ENCODE peak calls at places on chromosomes 12 and 14, in five cellular contexts. One of them, this sample, is unnamed.

GRCh38 chr12:129215436-129216025 is 362.3 kb downstream of the GLT1D1 start:
- DNase-seq in HCT116: no peak
- DNase-seq in NCI-H1092: no peak
- DNase-seq in activated CD8-positive, alpha-beta memory T cell treated with anti-CD3 and anti-CD28 coated beads, Interleukin-2, amount 50 U/mL, for 48 hours: no peak
- DNase-seq in GM10248: no peak
- DNase-seq in this sample: no peak

GRCh38 chr14:58875613-58876012 is 237.9 kb downstream of the DACT1 start:
- DNase-seq in GM10248: no peak
- DNase-seq in NCI-H1092: no peak
- DNase-seq in HCT116: no peak
- DNase-seq in activated CD8-positive, alpha-beta memory T cell treated with anti-CD3 and anti-CD28 coated beads, Interleukin-2, amount 50 U/mL, for 48 hours: no peak
- DNase-seq in this sample: no peak

GRCh38 chr12:44709166-44709565 is 166.9 kb downstream of the NELL2 start:
- DNase-seq in GM10248: no peak
- DNase-seq in activated CD8-positive, alpha-beta memory T cell treated with anti-CD3 and anti-CD28 coated beads, Interleukin-2, amount 50 U/mL, for 48 hours: no peak
- DNase-seq in NCI-H1092: no peak
- DNase-seq in HCT116: no peak
- DNase-seq in this sample: no peak

GRCh38 chr14:53011053-53011462 is 60.2 kb upstream of the FERMT2 start:
- DNase-seq in activated CD8-positive, alpha-beta memory T cell treated with anti-CD3 and anti-CD28 coated beads, Interleukin-2, amount 50 U/mL, for 48 hours: no peak
- DNase-seq in NCI-H1092: no peak
- DNase-seq in HCT116: peak
- DNase-seq in GM10248: no peak
- DNase-seq in this sample: no peak

GRCh38 chr12:122842505-122843405 is 7.5 kb downstream of the HIP1R start:
- DNase-seq in HCT116: no peak
- DNase-seq in activated CD8-positive, alpha-beta memory T cell treated with anti-CD3 and anti-CD28 coated beads, Interleukin-2, amount 50 U/mL, for 48 hours: no peak
- DNase-seq in GM10248: no peak
- DNase-seq in NCI-H1092: no peak
- DNase-seq in this sample: no peak

GRCh38 chr12:88870000-88870737 is 289.9 kb upstream of the KITLG start:
- DNase-seq in NCI-H1092: no peak
- DNase-seq in HCT116: no peak
- DNase-seq in activated CD8-positive, alpha-beta memory T cell treated with anti-CD3 and anti-CD28 coated beads, Interleukin-2, amount 50 U/mL, for 48 hours: no peak
- DNase-seq in GM10248: no peak
- DNase-seq in this sample: no peak

GRCh38 chr12:57240926-57241555 is 9.9 kb downstream of the STAC3 start:
- DNase-seq in HCT116: no peak
- DNase-seq in NCI-H1092: no peak
- DNase-seq in GM10248: no peak
- DNase-seq in activated CD8-positive, alpha-beta memory T cell treated with anti-CD3 and anti-CD28 coated beads, Interleukin-2, amount 50 U/mL, for 48 hours: peak
- DNase-seq in this sample: peak

GRCh38 chr12:2959194-2959507 is at the start of gene TEAD4:
- DNase-seq in HCT116: peak
- DNase-seq in GM10248: peak
- DNase-seq in activated CD8-positive, alpha-beta memory T cell treated with anti-CD3 and anti-CD28 coated beads, Interleukin-2, amount 50 U/mL, for 48 hours: peak
- DNase-seq in NCI-H1092: no peak
- DNase-seq in this sample: peak

GRCh38 chr12:88638956-88639355 is 58.7 kb upstream of the KITLG start:
- DNase-seq in NCI-H1092: no peak
- DNase-seq in HCT116: no peak
- DNase-seq in activated CD8-positive, alpha-beta memory T cell treated with anti-CD3 and anti-CD28 coated beads, Interleukin-2, amount 50 U/mL, for 48 hours: no peak
- DNase-seq in GM10248: no peak
- DNase-seq in this sample: no peak

GRCh38 chr12:70576341-70577282 is 60.6 kb downstream of the PTPRB start:
- DNase-seq in HCT116: peak
- DNase-seq in activated CD8-positive, alpha-beta memory T cell treated with anti-CD3 and anti-CD28 coated beads, Interleukin-2, amount 50 U/mL, for 48 hours: no peak
- DNase-seq in NCI-H1092: peak
- DNase-seq in GM10248: peak
- DNase-seq in this sample: peak

GRCh38 chr12:80186727-80187217 is 87.4 kb downstream of the OTOGL start:
- DNase-seq in GM10248: peak
- DNase-seq in activated CD8-positive, alpha-beta memory T cell treated with anti-CD3 and anti-CD28 coated beads, Interleukin-2, amount 50 U/mL, for 48 hours: no peak
- DNase-seq in NCI-H1092: peak
- DNase-seq in HCT116: peak
- DNase-seq in this sample: peak

GRCh38 chr12:5514016-5514415 is 82.1 kb downstream of the NTF3 start:
- DNase-seq in HCT116: no peak
- DNase-seq in GM10248: no peak
- DNase-seq in activated CD8-positive, alpha-beta memory T cell treated with anti-CD3 and anti-CD28 coated beads, Interleukin-2, amount 50 U/mL, for 48 hours: peak
- DNase-seq in NCI-H1092: no peak
- DNase-seq in this sample: no peak

GRCh38 chr12:20044836-20045235 is 323.5 kb upstream of the PDE3A start:
- DNase-seq in HCT116: no peak
- DNase-seq in GM10248: no peak
- DNase-seq in activated CD8-positive, alpha-beta memory T cell treated with anti-CD3 and anti-CD28 coated beads, Interleukin-2, amount 50 U/mL, for 48 hours: no peak
- DNase-seq in NCI-H1092: no peak
- DNase-seq in this sample: no peak

GRCh38 chr12:65123435-65124063 is 2.4 kb upstream of the WIF1 start:
- DNase-seq in NCI-H1092: no peak
- DNase-seq in activated CD8-positive, alpha-beta memory T cell treated with anti-CD3 and anti-CD28 coated beads, Interleukin-2, amount 50 U/mL, for 48 hours: no peak
- DNase-seq in HCT116: no peak
- DNase-seq in GM10248: peak
- DNase-seq in this sample: peak

GRCh38 chr12:642633-643477 is 20.4 kb downstream of the NINJ2 start:
- DNase-seq in NCI-H1092: peak
- DNase-seq in GM10248: peak
- DNase-seq in activated CD8-positive, alpha-beta memory T cell treated with anti-CD3 and anti-CD28 coated beads, Interleukin-2, amount 50 U/mL, for 48 hours: peak
- DNase-seq in HCT116: no peak
- DNase-seq in this sample: peak

GRCh38 chr12:32755051-32755653 is 545 bp downstream of the YARS2 start:
- DNase-seq in GM10248: peak
- DNase-seq in HCT116: peak
- DNase-seq in NCI-H1092: peak
- DNase-seq in activated CD8-positive, alpha-beta memory T cell treated with anti-CD3 and anti-CD28 coated beads, Interleukin-2, amount 50 U/mL, for 48 hours: peak
- DNase-seq in this sample: peak

GRCh38 chr12:49088190-49088931 is 6.2 kb downstream of the DHH start:
- DNase-seq in activated CD8-positive, alpha-beta memory T cell treated with anti-CD3 and anti-CD28 coated beads, Interleukin-2, amount 50 U/mL, for 48 hours: peak
- DNase-seq in HCT116: peak
- DNase-seq in NCI-H1092: peak
- DNase-seq in GM10248: peak
- DNase-seq in this sample: peak

GRCh38 chr14:33564774-33565630 is 385.9 kb downstream of the EGLN3 start:
- DNase-seq in NCI-H1092: peak
- DNase-seq in GM10248: peak
- DNase-seq in activated CD8-positive, alpha-beta memory T cell treated with anti-CD3 and anti-CD28 coated beads, Interleukin-2, amount 50 U/mL, for 48 hours: no peak
- DNase-seq in HCT116: no peak
- DNase-seq in this sample: peak

GRCh38 chr12:44525806-44526654 is 350.1 kb downstream of the NELL2 start:
- DNase-seq in GM10248: no peak
- DNase-seq in HCT116: no peak
- DNase-seq in activated CD8-positive, alpha-beta memory T cell treated with anti-CD3 and anti-CD28 coated beads, Interleukin-2, amount 50 U/mL, for 48 hours: no peak
- DNase-seq in NCI-H1092: no peak
- DNase-seq in this sample: no peak

GRCh38 chr12:121611306-121611705 is 15.0 kb upstream of the ORAI1 start:
- DNase-seq in GM10248: no peak
- DNase-seq in activated CD8-positive, alpha-beta memory T cell treated with anti-CD3 and anti-CD28 coated beads, Interleukin-2, amount 50 U/mL, for 48 hours: peak
- DNase-seq in NCI-H1092: no peak
- DNase-seq in HCT116: no peak
- DNase-seq in this sample: no peak

GRCh38 chr12:75478395-75478794 is 2.2 kb upstream of the GLIPR1 start:
- DNase-seq in HCT116: no peak
- DNase-seq in NCI-H1092: no peak
- DNase-seq in activated CD8-positive, alpha-beta memory T cell treated with anti-CD3 and anti-CD28 coated beads, Interleukin-2, amount 50 U/mL, for 48 hours: no peak
- DNase-seq in GM10248: no peak
- DNase-seq in this sample: peak

GRCh38 chr12:120836119-120836684 is 68.0 kb downstream of the SPPL3 start:
- DNase-seq in activated CD8-positive, alpha-beta memory T cell treated with anti-CD3 and anti-CD28 coated beads, Interleukin-2, amount 50 U/mL, for 48 hours: no peak
- DNase-seq in GM10248: no peak
- DNase-seq in NCI-H1092: no peak
- DNase-seq in HCT116: no peak
- DNase-seq in this sample: no peak

GRCh38 chr12:29317556-29318363 is 63.2 kb downstream of the ERGIC2 start:
- DNase-seq in NCI-H1092: peak
- DNase-seq in activated CD8-positive, alpha-beta memory T cell treated with anti-CD3 and anti-CD28 coated beads, Interleukin-2, amount 50 U/mL, for 48 hours: no peak
- DNase-seq in GM10248: peak
- DNase-seq in HCT116: peak
- DNase-seq in this sample: peak

GRCh38 chr14:69529563-69529962 is 45.0 kb downstream of the PLEKHD1 start:
- DNase-seq in GM10248: no peak
- DNase-seq in NCI-H1092: no peak
- DNase-seq in activated CD8-positive, alpha-beta memory T cell treated with anti-CD3 and anti-CD28 coated beads, Interleukin-2, amount 50 U/mL, for 48 hours: no peak
- DNase-seq in HCT116: no peak
- DNase-seq in this sample: no peak

GRCh38 chr12:94722664-94723063 is 72.3 kb upstream of the TMCC3 start:
- DNase-seq in activated CD8-positive, alpha-beta memory T cell treated with anti-CD3 and anti-CD28 coated beads, Interleukin-2, amount 50 U/mL, for 48 hours: no peak
- DNase-seq in GM10248: no peak
- DNase-seq in HCT116: no peak
- DNase-seq in NCI-H1092: no peak
- DNase-seq in this sample: no peak

GRCh38 chr12:92070864-92071445 is 74.7 kb downstream of the BTG1 start:
- DNase-seq in NCI-H1092: no peak
- DNase-seq in GM10248: no peak
- DNase-seq in HCT116: no peak
- DNase-seq in activated CD8-positive, alpha-beta memory T cell treated with anti-CD3 and anti-CD28 coated beads, Interleukin-2, amount 50 U/mL, for 48 hours: no peak
- DNase-seq in this sample: no peak

GRCh38 chr14:37598085-37598972 is 2.9 kb downstream of the TTC6 start:
- DNase-seq in HCT116: no peak
- DNase-seq in NCI-H1092: peak
- DNase-seq in GM10248: no peak
- DNase-seq in activated CD8-positive, alpha-beta memory T cell treated with anti-CD3 and anti-CD28 coated beads, Interleukin-2, amount 50 U/mL, for 48 hours: no peak
- DNase-seq in this sample: peak

GRCh38 chr12:110075880-110076279 is 27.6 kb upstream of the C12orf76 start:
- DNase-seq in NCI-H1092: no peak
- DNase-seq in GM10248: no peak
- DNase-seq in activated CD8-positive, alpha-beta memory T cell treated with anti-CD3 and anti-CD28 coated beads, Interleukin-2, amount 50 U/mL, for 48 hours: no peak
- DNase-seq in HCT116: no peak
- DNase-seq in this sample: no peak

GRCh38 chr14:68976160-68977067 is 2.7 kb downstream of the ACTN1 start:
- DNase-seq in activated CD8-positive, alpha-beta memory T cell treated with anti-CD3 and anti-CD28 coated beads, Interleukin-2, amount 50 U/mL, for 48 hours: no peak
- DNase-seq in NCI-H1092: no peak
- DNase-seq in GM10248: no peak
- DNase-seq in HCT116: no peak
- DNase-seq in this sample: no peak

GRCh38 chr12:68334136-68334535 is 2.0 kb upstream of the MDM1 start:
- DNase-seq in HCT116: no peak
- DNase-seq in activated CD8-positive, alpha-beta memory T cell treated with anti-CD3 and anti-CD28 coated beads, Interleukin-2, amount 50 U/mL, for 48 hours: peak
- DNase-seq in NCI-H1092: peak
- DNase-seq in GM10248: peak
- DNase-seq in this sample: peak

GRCh38 chr12:52147367-52147972 is 44.3 kb downstream of the KRT80 start:
- DNase-seq in GM10248: no peak
- DNase-seq in activated CD8-positive, alpha-beta memory T cell treated with anti-CD3 and anti-CD28 coated beads, Interleukin-2, amount 50 U/mL, for 48 hours: no peak
- DNase-seq in HCT116: peak
- DNase-seq in NCI-H1092: no peak
- DNase-seq in this sample: no peak

GRCh38 chr12:3933074-3933818 is 60.0 kb upstream of the PARP11 start:
- DNase-seq in GM10248: no peak
- DNase-seq in HCT116: no peak
- DNase-seq in activated CD8-positive, alpha-beta memory T cell treated with anti-CD3 and anti-CD28 coated beads, Interleukin-2, amount 50 U/mL, for 48 hours: no peak
- DNase-seq in NCI-H1092: no peak
- DNase-seq in this sample: no peak

GRCh38 chr12:88093573-88093972 is 48.3 kb downstream of the CEP290 start:
- DNase-seq in NCI-H1092: no peak
- DNase-seq in activated CD8-positive, alpha-beta memory T cell treated with anti-CD3 and anti-CD28 coated beads, Interleukin-2, amount 50 U/mL, for 48 hours: no peak
- DNase-seq in HCT116: no peak
- DNase-seq in GM10248: no peak
- DNase-seq in this sample: no peak

GRCh38 chr12:92175961-92176360 is 30.3 kb upstream of the BTG1 start:
- DNase-seq in GM10248: no peak
- DNase-seq in HCT116: no peak
- DNase-seq in NCI-H1092: no peak
- DNase-seq in activated CD8-positive, alpha-beta memory T cell treated with anti-CD3 and anti-CD28 coated beads, Interleukin-2, amount 50 U/mL, for 48 hours: no peak
- DNase-seq in this sample: no peak

GRCh38 chr12:49368240-49368600 is 958 bp downstream of the SPATS2 start:
- DNase-seq in HCT116: no peak
- DNase-seq in NCI-H1092: no peak
- DNase-seq in activated CD8-positive, alpha-beta memory T cell treated with anti-CD3 and anti-CD28 coated beads, Interleukin-2, amount 50 U/mL, for 48 hours: no peak
- DNase-seq in GM10248: no peak
- DNase-seq in this sample: peak

GRCh38 chr12:52190860-52191729 is 719 bp downstream of the KRT80 start:
- DNase-seq in GM10248: no peak
- DNase-seq in activated CD8-positive, alpha-beta memory T cell treated with anti-CD3 and anti-CD28 coated beads, Interleukin-2, amount 50 U/mL, for 48 hours: no peak
- DNase-seq in HCT116: no peak
- DNase-seq in NCI-H1092: no peak
- DNase-seq in this sample: no peak

This sample was measured in GM20000.